ENCODE peak calls at places on chromosomes 11 and 22, in ten cellular contexts. V is CD8-positive, alpha-beta T cell; U is right cardiac atrium; C is A549; W is ovary; M is neuronal stem cell; F is CD4-positive, CD25-positive, alpha-beta regulatory T cell; Z is mammary epithelial cell; J is spleen; N is thyroid gland. I is an unnamed sample.

GRCh38 chr22:44746836-44747519 is 5.4 kb upstream of the ARHGAP8 start:
- DNase-seq in V (no peak), U (no peak), C (no peak), W (no peak), M (no peak), F (no peak), Z (no peak), J (no peak), N (peak; percentile 41), I (no peak)

GRCh38 chr11:128279861-128280260 is 307.5 kb downstream of the ETS1 start:
- DNase-seq in V (no peak), U (no peak), C (no peak), W (no peak), M (no peak), F (no peak), Z (peak; percentile 26), J (no peak), N (no peak), I (no peak)

GRCh38 chr11:121246769-121247035 is 45.9 kb upstream of the SC5D start:
- DNase-seq in V (no peak), U (no peak), C (no peak), W (no peak), M (no peak), F (no peak), Z (no peak), J (no peak), N (no peak), I (no peak)

GRCh38 chr11:970319-970871 is 44.7 kb downstream of the AP2A2 start:
- DNase-seq in V (no peak), U (no peak), C (no peak), W (no peak), M (no peak), F (no peak), Z (no peak), J (peak; percentile 87), N (no peak), I (no peak)

GRCh38 chr11:1253103-1253485 is 30.2 kb downstream of the MUC5B start:
- DNase-seq in V (no peak), U (no peak), C (no peak), W (no peak), M (no peak), F (no peak), Z (no peak), J (no peak), N (no peak), I (no peak)

GRCh38 chr11:74019860-74020259 is 11.0 kb upstream of the UCP3 start:
- DNase-seq in V (no peak), U (no peak), C (no peak), W (no peak), M (no peak), F (no peak), Z (peak; percentile 74), J (no peak), N (no peak), I (no peak)

GRCh38 chr11:32225491-32226285 is 134.8 kb downstream of the RCN1 start:
- DNase-seq in V (no peak), U (no peak), C (no peak), W (no peak), M (no peak), F (no peak), Z (no peak), J (no peak), N (no peak), I (no peak)

GRCh38 chr11:121451178-121451981 is 734 bp upstream of the SORL1 start:
- DNase-seq in V (peak; percentile 55), U (no peak), C (no peak), W (no peak), M (no peak), F (peak; percentile 67), Z (no peak), J (peak; percentile 85), N (peak; percentile 60), I (no peak)

GRCh38 chr22:47238886-47239860 is 476.7 kb downstream of the TBC1D22A start:
- DNase-seq in V (no peak), U (no peak), C (no peak), W (no peak), M (no peak), F (no peak), Z (no peak), J (no peak), N (no peak), I (no peak)

GRCh38 chr22:47240116-47240515 is 477.7 kb downstream of the TBC1D22A start:
- DNase-seq in V (no peak), U (no peak), C (no peak), W (no peak), M (no peak), F (no peak), Z (no peak), J (no peak), N (no peak), I (no peak)

GRCh38 chr22:47233316-47234243 is 471.1 kb downstream of the TBC1D22A start:
- DNase-seq in V (no peak), U (no peak), C (no peak), W (no peak), M (no peak), F (no peak), Z (no peak), J (no peak), N (no peak), I (no peak)

GRCh38 chr22:47237890-47238480 is 475.5 kb downstream of the TBC1D22A start:
- DNase-seq in V (no peak), U (no peak), C (no peak), W (no peak), M (no peak), F (no peak), Z (no peak), J (no peak), N (no peak), I (no peak)

GRCh38 chr22:47236718-47237117 is 474.3 kb downstream of the TBC1D22A start:
- DNase-seq in V (no peak), U (no peak), C (no peak), W (no peak), M (no peak), F (no peak), Z (no peak), J (no peak), N (no peak), I (no peak)
- H3K4me1 ChIP-seq in V (no peaks in the 10 kb centered on the region), U (no peaks in the 10 kb centered on the region), C (no peaks in the 10 kb centered on the region), W (no peaks in the 10 kb centered on the region), M (no peaks in the 10 kb centered on the region), F (no peaks in the 10 kb centered on the region), Z (no peaks in the 10 kb centered on the region), J (no peaks in the 10 kb centered on the region), N (no peaks in the 10 kb centered on the region), I (no peaks in the 10 kb centered on the region)

GRCh38 chr22:49953027-49953679 is 7.4 kb upstream of the PIM3 start:
- DNase-seq in V (no peak), U (no peak), C (no peak), W (no peak), M (no peak), F (no peak), Z (no peak), J (no peak), N (peak; percentile 83), I (no peak)

GRCh38 chr22:49954991-49955580 is 5.5 kb upstream of the PIM3 start:
- DNase-seq in V (no peak), U (peak; percentile 21), C (no peak), W (no peak), M (no peak), F (no peak), Z (no peak), J (peak; percentile 75), N (peak; percentile 74), I (no peak)

GRCh38 chr22:49955581-49956417 is 4.8 kb upstream of the PIM3 start:
- DNase-seq in V (no peak), U (no peak), C (no peak), W (no peak), M (no peak), F (no peak), Z (no peak), J (peak; percentile 75), N (no peak), I (no peak)

GRCh38 chr22:49953680-49954344 is 6.8 kb upstream of the PIM3 start:
- DNase-seq in V (no peak), U (peak; percentile 23), C (no peak), W (no peak), M (no peak), F (no peak), Z (no peak), J (no peak), N (peak; percentile 41), I (no peak)

DNA sequence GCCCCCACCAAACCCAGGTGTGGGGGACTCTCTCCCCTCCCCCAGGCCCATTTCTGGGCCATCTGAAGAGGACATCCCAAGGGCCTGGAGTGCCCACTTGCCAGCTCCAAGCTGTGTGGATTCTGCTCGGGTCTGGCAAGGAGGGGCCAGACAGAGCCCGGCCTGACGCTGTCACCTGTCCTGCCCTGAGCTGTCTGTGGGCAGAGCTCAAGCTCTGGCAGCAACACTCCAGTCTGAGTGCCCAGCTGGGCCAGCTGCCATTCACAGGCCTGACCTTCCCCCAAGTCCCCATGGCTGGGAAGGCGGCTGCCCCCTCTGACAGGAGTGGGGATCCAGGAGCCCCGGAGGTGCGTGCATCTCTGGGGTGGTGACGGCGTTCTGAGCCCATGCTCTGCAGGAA is 6.2 kb upstream of the PIM3 start:
- DNase-seq in V (no peak), U (peak; percentile 67), C (no peak), W (no peak), M (no peak), F (no peak), Z (no peak), J (peak; percentile 76), N (peak; percentile 96), I (no peak)
- H3K4me1 ChIP-seq in V (peaks cover 2% of the 10 kb centered on the region), U (peaks cover 11% of the 10 kb centered on the region), C (peaks cover 49% of the 10 kb centered on the region), W (peaks cover 6% of the 10 kb centered on the region), M (peaks cover 26% of the 10 kb centered on the region), F (peaks cover 1% of the 10 kb centered on the region), Z (peaks cover 45% of the 10 kb centered on the region), J (peaks cover 38% of the 10 kb centered on the region), N (peaks cover 72% of the 10 kb centered on the region), I (peaks cover 3% of the 10 kb centered on the region)

DNA sequence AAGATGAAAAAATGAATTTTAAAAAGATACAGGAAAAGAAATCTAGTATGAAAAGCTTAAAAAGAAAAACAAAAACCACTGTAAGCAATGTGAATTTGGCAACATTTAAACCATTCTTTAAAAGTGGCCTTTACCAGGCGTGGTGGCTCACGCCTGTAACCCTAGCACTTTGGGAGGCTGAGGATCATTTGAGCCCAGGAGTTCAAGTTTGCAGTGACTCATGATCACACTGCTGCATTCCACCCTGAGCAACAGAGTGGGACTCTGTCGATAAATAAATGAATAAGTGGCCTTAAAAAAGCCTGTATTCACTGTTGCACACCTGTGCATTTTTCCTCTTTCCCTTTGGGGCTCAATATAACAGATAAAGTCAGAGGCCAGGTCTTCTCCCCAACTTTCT is 69.2 kb downstream of the RAB30 start:
- DNase-seq in V (no peak), U (no peak), C (no peak), W (no peak), M (no peak), F (no peak), Z (no peak), J (no peak), N (no peak), I (no peak)
- H3K4me1 ChIP-seq in V (peaks cover 37% of the 10 kb centered on the region), U (peaks cover 6% of the 10 kb centered on the region), C (peaks cover 12% of the 10 kb centered on the region), W (peaks cover 7% of the 10 kb centered on the region), M (peaks cover 4% of the 10 kb centered on the region), F (peaks cover 15% of the 10 kb centered on the region), Z (no peaks in the 10 kb centered on the region), J (peaks cover 31% of the 10 kb centered on the region), N (peaks cover 2% of the 10 kb centered on the region), I (no peaks in the 10 kb centered on the region)

GRCh38 chr11:71562120-71562519 is 3.2 kb upstream of the KRTAP5-10 start:
- DNase-seq in V (no peak), U (no peak), C (no peak), W (no peak), M (no peak), F (no peak), Z (peak; percentile 18), J (no peak), N (no peak), I (no peak)

GRCh38 chr11:71566081-71566620 is 788 bp downstream of the KRTAP5-10 start:
- DNase-seq in V (no peak), U (no peak), C (no peak), W (no peak), M (no peak), F (no peak), Z (no peak), J (no peak), N (no peak), I (no peak)

GRCh38 chr11:71564430-71564829 is 933 bp upstream of the KRTAP5-10 start:
- DNase-seq in V (no peak), U (no peak), C (no peak), W (no peak), M (no peak), F (no peak), Z (no peak), J (no peak), N (no peak), I (no peak)

GRCh38 chr11:71565263-71565662 is at the start of gene KRTAP5-10:
- DNase-seq in V (no peak), U (no peak), C (no peak), W (no peak), M (no peak), F (no peak), Z (no peak), J (no peak), N (no peak), I (no peak)

GRCh38 chr11:71563401-71563800 is 2.0 kb upstream of the KRTAP5-10 start:
- DNase-seq in V (no peak), U (no peak), C (peak; percentile 67), W (no peak), M (peak; percentile 35), F (peak; percentile 8), Z (peak; percentile 55), J (no peak), N (peak; percentile 11), I (peak; percentile 14)
- H3K4me1 ChIP-seq in V (no peaks in the 10 kb centered on the region), U (no peaks in the 10 kb centered on the region), C (no peaks in the 10 kb centered on the region), W (no peaks in the 10 kb centered on the region), M (peaks cover 2% of the 10 kb centered on the region), F (no peaks in the 10 kb centered on the region), Z (no peaks in the 10 kb centered on the region), J (no peaks in the 10 kb centered on the region), N (no peaks in the 10 kb centered on the region), I (no peaks in the 10 kb centered on the region)